ENCODE peak calls at places on chromosomes 11 and 22, in four cellular contexts. R is A549, M is HepG2, F is K562. W is an unnamed sample.

GRCh38 chr11:132519226-132519860 is 1013.0 kb downstream of the OPCML start:
- DNase-seq in R (no peak), M (no peak), F (no peak), W (no peak)

GRCh38 chr11:124115782-124116616 is 749 bp downstream of the VWA5A start:
- DNase-seq in R (no peak), M (no peak), F (peak), W (peak)

GRCh38 chr11:134529212-134530096 is 117.4 kb upstream of the B3GAT1 start:
- DNase-seq in R (no peak), M (no peak), F (no peak), W (no peak)

GRCh38 chr11:63985812-63986155 is 454 bp upstream of the OTUB1 start:
- DNase-seq in R (no peak), M (no peak), F (peak), W (peak)

GRCh38 chr11:9962722-9963121 is 298.8 kb downstream of the SWAP70 start:
- DNase-seq in R (no peak), M (no peak), F (no peak), W (no peak)

GRCh38 chr11:117807482-117808272 is 10.7 kb upstream of the DSCAML1 start:
- DNase-seq in R (peak), M (no peak), F (peak), W (peak)

GRCh38 chr11:95897731-95898130 is 26.2 kb downstream of the MTMR2 start:
- DNase-seq in R (no peak), M (no peak), F (no peak), W (no peak)

GRCh38 chr11:103315248-103315647 is 206.0 kb downstream of the DYNC2H1 start:
- DNase-seq in R (no peak), M (no peak), F (no peak), W (no peak)

GRCh38 chr11:119807402-119807801 is 78.4 kb upstream of the NECTIN1 start:
- DNase-seq in R (no peak), M (no peak), F (no peak), W (no peak)

GRCh38 chr11:60859616-60860250 is 4.0 kb upstream of the PTGDR2 start:
- DNase-seq in R (no peak), M (no peak), F (no peak), W (no peak)

GRCh38 chr11:64224151-64224890 is 1.7 kb downstream of the TRPT1 start:
- DNase-seq in R (no peak), M (no peak), F (no peak), W (no peak)

DNA sequence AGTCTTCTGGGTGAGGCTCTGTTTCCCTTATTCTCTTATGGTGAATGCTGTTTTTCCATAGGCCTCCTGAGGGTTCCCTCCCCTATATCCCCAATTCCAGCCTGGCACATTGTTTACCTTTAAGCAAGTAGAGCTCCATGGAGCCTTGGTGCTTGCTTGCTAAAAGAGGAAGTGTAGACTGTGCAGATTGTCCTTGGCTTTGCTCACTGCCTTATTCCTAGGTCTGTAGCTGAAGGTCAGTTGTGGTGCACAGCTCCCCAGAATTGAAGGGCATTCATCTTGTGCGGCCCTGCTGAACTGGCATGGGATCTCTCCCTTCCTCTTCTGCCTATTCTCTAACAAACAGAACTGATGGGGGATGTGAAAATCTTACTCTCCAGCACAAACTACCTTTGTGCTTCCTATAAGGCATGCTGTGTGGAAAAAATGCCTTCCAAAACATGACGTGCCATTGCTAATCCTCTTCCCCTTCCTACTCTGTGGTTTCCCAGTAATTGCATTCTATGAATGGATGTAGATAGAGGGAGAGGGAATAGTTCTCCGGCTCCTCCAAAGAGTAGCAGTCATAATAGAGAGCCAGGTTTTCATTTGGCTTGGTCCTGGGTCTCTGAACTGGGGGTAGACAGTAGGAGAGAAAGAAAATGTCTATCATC is 34.2 kb upstream of the PLET1 start:
- DNase-seq in R (no peak), M (no peak), F (no peak), W (no peak)
- TF ChIP-seq CHD2 in R (no peak), M (no peak), F (no peak), W (no peak)

GRCh38 chr22:46547179-46547882 is 9.9 kb upstream of the CELSR1 start:
- DNase-seq in R (peak), M (no peak), F (no peak), W (no peak)
- TF ChIP-seq CHD2 in R (no peak), M (no peak), F (no peak), W (no peak)

DNA sequence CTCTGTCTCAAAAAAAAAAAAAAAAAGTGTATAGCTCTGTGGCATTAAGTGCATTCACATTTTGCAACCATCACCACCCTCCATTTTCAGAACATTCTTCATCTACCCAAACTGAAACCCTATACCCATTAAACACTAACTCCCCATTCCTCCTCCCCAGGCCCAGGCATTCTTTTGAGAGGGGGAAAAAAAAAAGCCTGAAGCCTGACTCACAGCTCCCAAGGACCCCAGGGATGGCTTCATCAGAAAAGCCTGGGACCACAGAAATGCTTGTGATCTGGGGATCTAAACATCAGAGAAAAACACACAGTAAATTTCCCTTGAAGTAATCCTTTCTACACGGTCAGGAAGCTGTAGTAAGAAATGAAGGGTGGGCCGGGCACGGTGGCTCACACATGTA is 10.7 kb upstream of the GTSE1 start:
- DNase-seq in R (no peak), M (no peak), F (no peak), W (no peak)
- TF ChIP-seq CHD2 in R (no peak), M (no peak), F (no peak), W (no peak)

GRCh38 chr11:3103076-3103475 is 45.9 kb upstream of the CARS1 start:
- DNase-seq in R (no peak), M (no peak), F (no peak), W (peak)
- TF ChIP-seq CHD2 in R (no peak), M (no peak), F (no peak), W (no peak)

DNA sequence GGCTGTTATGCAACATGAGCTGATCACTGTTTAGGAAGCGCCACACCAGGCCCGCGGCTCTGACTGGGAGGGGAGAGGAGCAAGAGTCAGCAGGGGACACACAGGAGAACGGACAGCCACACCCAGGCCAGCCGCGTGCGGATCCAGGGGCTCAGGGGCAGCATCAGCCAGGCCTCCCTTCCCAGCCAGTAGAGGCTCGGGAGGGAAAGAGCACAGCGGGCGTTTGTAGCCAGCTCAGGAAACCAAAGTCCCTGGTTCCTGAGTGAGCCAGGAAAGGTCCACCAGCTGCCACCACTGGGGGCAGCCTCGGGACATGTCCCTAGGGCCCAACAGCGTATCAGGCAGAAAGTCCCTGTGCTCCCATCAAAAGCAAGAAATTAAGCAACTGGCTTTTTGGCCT is 71.8 kb upstream of the PITPNB start:
- DNase-seq in R (peak), M (peak), F (peak), W (peak)
- TF ChIP-seq CHD2 in R (no peak), M (no peak), F (no peak), W (no peak)

GRCh38 chr11:12964650-12965049 is 44.5 kb upstream of the RASSF10 start:
- DNase-seq in R (no peak), M (no peak), F (no peak), W (no peak)

GRCh38 chr11:12962306-12962705 is 46.8 kb upstream of the RASSF10 start:
- DNase-seq in R (no peak), M (no peak), F (no peak), W (no peak)

GRCh38 chr11:12961615-12962014 is 47.5 kb upstream of the RASSF10 start:
- DNase-seq in R (peak), M (no peak), F (no peak), W (peak)

GRCh38 chr11:12963789-12964536 is 45.2 kb upstream of the RASSF10 start:
- DNase-seq in R (peak), M (peak), F (peak), W (peak)

DNA sequence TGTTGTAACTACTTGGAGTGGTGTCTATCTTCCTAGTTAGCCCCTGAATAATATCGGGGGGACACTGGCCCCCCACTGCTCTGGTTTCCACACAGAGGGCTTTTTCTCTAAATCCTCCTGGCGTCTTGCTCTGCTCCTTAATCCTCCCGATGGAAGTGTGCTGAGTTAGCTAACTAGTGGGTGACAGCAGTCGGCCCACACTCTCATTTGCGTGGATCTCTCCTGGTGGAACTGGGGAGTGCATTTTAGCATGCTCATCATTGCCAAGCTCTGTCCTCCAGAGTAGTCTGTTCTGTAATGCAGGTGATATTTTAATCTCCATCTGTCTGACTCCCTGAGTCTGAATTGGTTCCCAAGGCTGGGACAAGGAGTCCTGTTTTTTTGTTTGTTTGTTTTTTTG is 46.1 kb upstream of the RASSF10 start:
- DNase-seq in R (no peak), M (no peak), F (no peak), W (no peak)
- TF ChIP-seq CHD2 in R (no peak), M (no peak), F (no peak), W (no peak)

DNA sequence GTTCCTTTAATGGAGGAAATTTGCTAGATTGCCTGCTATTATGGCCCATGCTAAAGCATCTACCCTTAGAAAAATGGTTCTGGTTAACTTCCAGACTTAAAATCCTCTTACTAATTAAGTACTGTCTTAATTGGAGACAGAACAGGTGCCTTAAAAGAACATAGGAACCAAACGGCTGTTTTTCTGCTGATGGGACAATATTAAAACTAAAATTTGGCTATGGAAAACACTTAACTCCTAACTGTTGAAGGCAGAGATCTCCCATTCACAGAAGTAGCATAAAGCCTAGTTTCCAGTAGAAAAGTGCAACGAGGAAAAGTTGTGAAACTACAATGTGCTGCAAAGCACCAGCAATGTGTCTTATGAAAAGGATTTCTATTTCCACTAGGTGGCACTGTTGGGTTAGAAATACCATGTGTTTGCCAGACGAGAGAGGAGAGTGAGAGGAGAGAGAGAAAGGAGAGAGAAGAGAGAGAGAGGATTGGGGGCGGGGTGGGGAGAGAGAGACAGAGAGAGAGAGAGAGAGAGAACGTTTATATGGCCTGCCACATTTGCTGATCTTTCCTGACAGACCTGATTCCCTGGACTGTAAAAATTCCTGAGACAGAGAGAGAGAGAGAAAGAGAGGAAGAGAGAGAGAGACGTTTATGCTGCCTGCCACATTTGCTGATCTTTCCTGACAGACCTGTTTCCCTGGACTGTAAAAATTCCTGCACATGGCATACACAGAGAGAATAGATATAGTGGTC is 51.5 kb downstream of the FAM181B start:
- DNase-seq in R (peak), M (peak), F (peak), W (peak)
- TF ChIP-seq CHD2 in R (no peak), M (no peak), F (no peak), W (no peak)

W was measured in SK-N-SH.